ENCODE peak calls at places on chromosomes 4 and X, in seven cellular contexts. One of them, this sample, is unnamed.

GRCh38 chrX:115900425-115900824 is 270.1 kb upstream of the AGTR2 start:
- DNase-seq in HCT116: no peak
- DNase-seq in SK-N-SH: no peak
- DNase-seq in HepG2: no peak
- DNase-seq in H1: no peak
- DNase-seq in GM12878: no peak
- DNase-seq in K562: no peak
- DNase-seq in this sample: no peak

GRCh38 chr4:175536852-175537453 is 275.1 kb downstream of the GPM6A start:
- DNase-seq in SK-N-SH: peak; percentile 25
- DNase-seq in HCT116: peak; percentile 72
- DNase-seq in GM12878: peak; percentile 7
- DNase-seq in HepG2: peak; percentile 35
- DNase-seq in H1: peak; percentile 5
- DNase-seq in K562: peak; percentile 17
- DNase-seq in this sample: peak; percentile 73

GRCh38 chr4:73446336-73446938 is 10.4 kb downstream of the AFP start:
- DNase-seq in HCT116: peak; percentile 48
- DNase-seq in HepG2: peak; percentile 78
- DNase-seq in H1: no peak
- DNase-seq in SK-N-SH: peak; percentile 46
- DNase-seq in GM12878: no peak
- DNase-seq in K562: peak; percentile 48
- DNase-seq in this sample: peak; percentile 67

GRCh38 chrX:155068165-155068564 is 2.8 kb downstream of the CMC4 start:
- DNase-seq in H1: no peak
- DNase-seq in GM12878: no peak
- DNase-seq in HCT116: no peak
- DNase-seq in HepG2: peak; percentile 46
- DNase-seq in K562: no peak
- DNase-seq in SK-N-SH: no peak
- DNase-seq in this sample: no peak

GRCh38 chr4:77582151-77582550 is 23.5 kb upstream of the CXCL13 start:
- DNase-seq in K562: no peak
- DNase-seq in SK-N-SH: no peak
- DNase-seq in H1: no peak
- DNase-seq in HepG2: no peak
- DNase-seq in GM12878: no peak
- DNase-seq in HCT116: no peak
- DNase-seq in this sample: no peak

GRCh38 chrX:133698298-133698697 is 283.0 kb upstream of the GPC4 start:
- DNase-seq in HCT116: no peak
- DNase-seq in H1: no peak
- DNase-seq in HepG2: no peak
- DNase-seq in K562: no peak
- DNase-seq in SK-N-SH: peak; percentile 10
- DNase-seq in GM12878: no peak
- DNase-seq in this sample: no peak

GRCh38 chrX:65697915-65698796 is 30.7 kb downstream of the MSN start:
- DNase-seq in HCT116: no peak
- DNase-seq in SK-N-SH: no peak
- DNase-seq in GM12878: peak; percentile 83
- DNase-seq in H1: no peak
- DNase-seq in HepG2: no peak
- DNase-seq in K562: peak; percentile 36
- DNase-seq in this sample: no peak

GRCh38 chrX:53550756-53551463 is 116.7 kb upstream of the HSD17B10 start:
- DNase-seq in HepG2: no peak
- DNase-seq in GM12878: no peak
- DNase-seq in SK-N-SH: no peak
- DNase-seq in HCT116: no peak
- DNase-seq in K562: no peak
- DNase-seq in H1: no peak
- DNase-seq in this sample: no peak

GRCh38 chr4:67152976-67153375 is 392.3 kb downstream of the CENPC start:
- DNase-seq in H1: no peak
- DNase-seq in K562: no peak
- DNase-seq in HepG2: no peak
- DNase-seq in SK-N-SH: no peak
- DNase-seq in HCT116: no peak
- DNase-seq in GM12878: no peak
- DNase-seq in this sample: no peak

GRCh38 chrX:28058906-28059305 is 77.7 kb upstream of the DCAF8L1 start:
- DNase-seq in GM12878: no peak
- DNase-seq in H1: no peak
- DNase-seq in SK-N-SH: no peak
- DNase-seq in HCT116: no peak
- DNase-seq in K562: no peak
- DNase-seq in HepG2: no peak
- DNase-seq in this sample: no peak

GRCh38 chrX:123450217-123450616 is 266.1 kb downstream of the GRIA3 start:
- DNase-seq in GM12878: no peak
- DNase-seq in SK-N-SH: no peak
- DNase-seq in HCT116: no peak
- DNase-seq in H1: no peak
- DNase-seq in K562: peak; percentile 8
- DNase-seq in HepG2: peak; percentile 3
- DNase-seq in this sample: peak; percentile 31

GRCh38 chr4:26863512-26863911 is 2.9 kb downstream of the STIM2 start:
- DNase-seq in K562: no peak
- DNase-seq in H1: no peak
- DNase-seq in HepG2: no peak
- DNase-seq in SK-N-SH: no peak
- DNase-seq in GM12878: no peak
- DNase-seq in HCT116: no peak
- DNase-seq in this sample: no peak

GRCh38 chr4:164512124-164512523 is 241.8 kb upstream of the SMIM31 start:
- DNase-seq in H1: no peak
- DNase-seq in HepG2: no peak
- DNase-seq in K562: no peak
- DNase-seq in SK-N-SH: no peak
- DNase-seq in HCT116: no peak
- DNase-seq in GM12878: no peak
- DNase-seq in this sample: no peak

GRCh38 chr4:16759781-16760459 is 138.5 kb downstream of the LDB2 start:
- DNase-seq in SK-N-SH: no peak
- DNase-seq in HepG2: no peak
- DNase-seq in HCT116: no peak
- DNase-seq in GM12878: no peak
- DNase-seq in K562: no peak
- DNase-seq in H1: no peak
- DNase-seq in this sample: no peak

GRCh38 chr4:16758206-16758605 is 140.2 kb downstream of the LDB2 start:
- DNase-seq in H1: no peak
- DNase-seq in K562: no peak
- DNase-seq in HepG2: no peak
- DNase-seq in GM12878: no peak
- DNase-seq in SK-N-SH: no peak
- DNase-seq in HCT116: no peak
- DNase-seq in this sample: no peak

GRCh38 chr4:16758816-16759215 is 139.6 kb downstream of the LDB2 start:
- DNase-seq in SK-N-SH: no peak
- DNase-seq in HepG2: no peak
- DNase-seq in HCT116: no peak
- DNase-seq in H1: no peak
- DNase-seq in GM12878: no peak
- DNase-seq in K562: no peak
- DNase-seq in this sample: no peak

GRCh38 chr4:16754104-16754503 is 144.3 kb downstream of the LDB2 start:
- DNase-seq in SK-N-SH: no peak
- DNase-seq in K562: no peak
- DNase-seq in H1: no peak
- DNase-seq in GM12878: no peak
- DNase-seq in HepG2: no peak
- DNase-seq in HCT116: no peak
- DNase-seq in this sample: no peak

GRCh38 chr4:16757080-16757521 is 141.3 kb downstream of the LDB2 start:
- DNase-seq in HepG2: no peak
- DNase-seq in H1: no peak
- DNase-seq in K562: no peak
- DNase-seq in HCT116: no peak
- DNase-seq in GM12878: no peak
- DNase-seq in SK-N-SH: peak; percentile 15
- DNase-seq in this sample: no peak
- TF ChIP-seq JUND in HepG2: no peak
- TF ChIP-seq JUND in H1: no peak
- TF ChIP-seq JUND in K562: no peak
- TF ChIP-seq JUND in HCT116: no peak
- TF ChIP-seq JUND in GM12878: no peak
- TF ChIP-seq JUND in SK-N-SH: peak; percentile 94
- TF ChIP-seq JUND in this sample: no peak

DNA sequence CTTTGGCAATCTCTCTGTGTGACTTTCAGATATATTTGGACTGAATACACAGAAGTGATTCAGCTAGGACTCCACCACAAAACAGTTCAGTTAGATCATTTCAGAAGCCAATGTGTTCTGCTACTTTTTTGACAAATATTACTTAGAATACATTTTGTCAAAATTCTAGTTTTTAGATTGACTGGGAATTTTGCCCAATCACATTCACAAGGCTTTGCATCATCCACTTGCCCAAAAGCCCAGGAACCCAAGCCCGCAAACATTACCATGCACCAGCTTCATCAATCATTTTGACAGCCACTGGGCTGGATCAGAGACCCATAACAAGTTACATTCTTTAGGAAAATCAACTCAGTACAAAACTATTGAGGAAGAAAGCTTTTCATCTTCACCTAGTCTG is 256.6 kb upstream of the NDST3 start:
- DNase-seq in K562: no peak
- DNase-seq in HCT116: no peak
- DNase-seq in HepG2: no peak
- DNase-seq in H1: no peak
- DNase-seq in SK-N-SH: no peak
- DNase-seq in GM12878: no peak
- DNase-seq in this sample: no peak
- TF ChIP-seq JUND in K562: no peak
- TF ChIP-seq JUND in HCT116: no peak
- TF ChIP-seq JUND in HepG2: no peak
- TF ChIP-seq JUND in H1: no peak
- TF ChIP-seq JUND in SK-N-SH: no peak
- TF ChIP-seq JUND in GM12878: no peak
- TF ChIP-seq JUND in this sample: no peak

DNA sequence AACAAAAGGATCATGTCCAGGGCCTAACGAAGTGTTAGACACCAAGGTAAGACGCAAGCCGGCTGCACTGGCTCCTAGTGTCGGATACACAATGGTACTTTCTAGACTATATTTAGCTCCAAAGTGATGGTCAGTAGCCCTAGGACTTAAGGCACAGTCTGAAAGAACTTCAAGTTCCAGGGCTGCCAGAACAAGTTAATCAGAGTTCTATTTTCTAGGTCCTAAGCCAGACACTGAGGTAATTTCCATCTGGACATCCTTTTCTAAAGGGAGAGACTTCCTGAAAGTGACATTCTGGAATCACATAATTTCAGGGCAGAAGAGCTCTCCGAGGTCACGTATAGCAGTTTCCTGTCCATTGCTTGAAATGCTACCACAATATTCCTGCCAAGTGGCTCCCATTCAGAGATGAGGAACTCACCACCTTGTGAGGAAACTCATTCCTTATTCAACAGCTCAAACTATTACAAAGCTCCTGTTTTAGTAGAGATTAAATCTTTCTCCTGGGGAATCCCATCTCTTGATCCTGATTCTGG is 118.0 kb downstream of the COL25A1 start:
- DNase-seq in HCT116: no peak
- DNase-seq in H1: no peak
- DNase-seq in K562: no peak
- DNase-seq in GM12878: no peak
- DNase-seq in SK-N-SH: no peak
- DNase-seq in HepG2: no peak
- DNase-seq in this sample: no peak
- TF ChIP-seq JUND in HCT116: no peak
- TF ChIP-seq JUND in H1: no peak
- TF ChIP-seq JUND in K562: no peak
- TF ChIP-seq JUND in GM12878: no peak
- TF ChIP-seq JUND in SK-N-SH: no peak
- TF ChIP-seq JUND in HepG2: no peak
- TF ChIP-seq JUND in this sample: no peak

GRCh38 chrX:77900688-77901087 is 1.4 kb downstream of the COX7B start:
- DNase-seq in GM12878: no peak
- DNase-seq in HCT116: no peak
- DNase-seq in K562: no peak
- DNase-seq in SK-N-SH: no peak
- DNase-seq in H1: no peak
- DNase-seq in HepG2: no peak
- DNase-seq in this sample: no peak

GRCh38 chrX:77893713-77894112 is 1.5 kb downstream of the MAGT1 start:
- DNase-seq in GM12878: no peak
- DNase-seq in HepG2: no peak
- DNase-seq in HCT116: no peak
- DNase-seq in H1: no peak
- DNase-seq in K562: no peak
- DNase-seq in SK-N-SH: no peak
- DNase-seq in this sample: no peak

GRCh38 chrX:77899081-77899828 is at the start of gene COX7B:
- DNase-seq in H1: peak; percentile 43
- DNase-seq in HCT116: peak; percentile 94
- DNase-seq in SK-N-SH: peak; percentile 70
- DNase-seq in HepG2: peak; percentile 96
- DNase-seq in K562: peak; percentile 52
- DNase-seq in GM12878: peak; percentile 92
- DNase-seq in this sample: peak; percentile 95

GRCh38 chrX:77892887-77893286 is 2.3 kb downstream of the MAGT1 start:
- DNase-seq in GM12878: no peak
- DNase-seq in HepG2: no peak
- DNase-seq in SK-N-SH: no peak
- DNase-seq in K562: no peak
- DNase-seq in HCT116: no peak
- DNase-seq in H1: no peak
- DNase-seq in this sample: no peak

DNA sequence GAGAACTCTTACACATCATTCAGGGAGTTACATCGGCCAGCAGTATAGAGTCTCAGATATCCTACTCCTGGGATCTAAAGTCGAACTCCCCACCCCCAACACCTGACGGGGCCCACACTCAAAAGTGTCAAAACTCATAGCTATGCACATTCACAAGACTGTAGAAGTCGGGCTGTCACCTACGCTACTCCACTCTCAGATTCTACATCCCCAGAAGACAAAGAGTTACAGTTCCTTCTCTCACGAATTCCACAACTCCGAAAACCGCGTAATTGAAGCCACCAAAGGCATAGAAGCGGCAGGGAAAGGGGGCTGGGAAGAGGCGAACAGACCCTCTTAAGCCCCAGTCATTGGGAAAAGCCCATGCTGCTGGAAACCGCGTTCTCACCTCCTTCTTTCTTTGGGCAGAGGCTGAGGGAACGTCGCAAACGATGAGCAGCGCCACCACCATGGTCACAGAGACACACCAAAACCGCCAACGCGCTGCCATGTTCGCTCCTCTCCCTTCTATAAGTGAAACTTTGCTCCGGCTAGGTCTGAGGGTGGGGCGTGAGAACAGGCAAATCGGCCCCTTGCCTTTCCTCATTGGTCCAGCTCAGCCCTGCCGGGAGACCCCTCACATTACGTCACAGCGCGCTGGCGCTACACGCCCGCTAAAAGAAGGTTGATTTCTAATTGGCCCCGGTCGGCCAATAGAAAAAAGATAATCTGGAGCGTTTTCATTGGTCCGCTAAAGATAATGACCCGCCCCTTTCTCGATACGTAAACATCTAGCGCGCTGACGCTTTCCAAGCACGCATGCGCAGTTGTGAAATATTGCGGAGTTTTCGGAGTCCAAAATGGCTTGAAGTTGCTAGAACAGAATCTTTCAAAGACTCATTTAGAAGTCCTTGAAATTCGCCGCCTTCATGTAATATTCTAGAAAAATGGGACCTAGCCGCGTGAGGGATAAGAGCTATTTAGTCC is at the start of gene MAGT1:
- DNase-seq in K562: peak; percentile 81
- DNase-seq in SK-N-SH: peak; percentile 86
- DNase-seq in HepG2: peak; percentile 94
- DNase-seq in H1: peak; percentile 82
- DNase-seq in GM12878: peak; percentile 90
- DNase-seq in HCT116: peak; percentile 92
- DNase-seq in this sample: peak; percentile 95
- TF ChIP-seq JUND in K562: no peak
- TF ChIP-seq JUND in SK-N-SH: no peak
- TF ChIP-seq JUND in HepG2: no peak
- TF ChIP-seq JUND in H1: no peak
- TF ChIP-seq JUND in GM12878: no peak
- TF ChIP-seq JUND in HCT116: no peak
- TF ChIP-seq JUND in this sample: no peak